ENCODE peak calls at places on chromosome 7, in four cellular contexts. One of them, this sample, is unnamed.

GRCh38 chr7:29335188-29336083 is 140.9 kb downstream of the CHN2 start:
- DNase-seq in ureter: no peak
- DNase-seq in COLO829: no peak
- DNase-seq in NCI-H2171 treated with DMSO at 0.1 percent for 48 hours: no peak
- DNase-seq in this sample: no peak

GRCh38 chr7:128042027-128042426 is 10.8 kb upstream of the LRRC4 start:
- DNase-seq in ureter: no peak
- DNase-seq in NCI-H2171 treated with DMSO at 0.1 percent for 48 hours: no peak
- DNase-seq in COLO829: peak
- DNase-seq in this sample: no peak

GRCh38 chr7:110856704-110857103 is 234.2 kb upstream of the LRRN3 start:
- DNase-seq in ureter: no peak
- DNase-seq in COLO829: no peak
- DNase-seq in NCI-H2171 treated with DMSO at 0.1 percent for 48 hours: peak
- DNase-seq in this sample: no peak

GRCh38 chr7:22667562-22668239 is 59.3 kb upstream of the IL6 start:
- DNase-seq in NCI-H2171 treated with DMSO at 0.1 percent for 48 hours: no peak
- DNase-seq in ureter: no peak
- DNase-seq in COLO829: no peak
- DNase-seq in this sample: no peak

GRCh38 chr7:7821517-7821916 is 103.1 kb upstream of the RPA3 start:
- DNase-seq in COLO829: no peak
- DNase-seq in NCI-H2171 treated with DMSO at 0.1 percent for 48 hours: peak
- DNase-seq in ureter: no peak
- DNase-seq in this sample: no peak

GRCh38 chr7:128059143-128059975 is 28.1 kb upstream of the LRRC4 start:
- DNase-seq in COLO829: no peak
- DNase-seq in NCI-H2171 treated with DMSO at 0.1 percent for 48 hours: no peak
- DNase-seq in ureter: no peak
- DNase-seq in this sample: no peak

GRCh38 chr7:53095731-53096501 is 60.5 kb downstream of the POM121L12 start:
- DNase-seq in COLO829: no peak
- DNase-seq in ureter: no peak
- DNase-seq in NCI-H2171 treated with DMSO at 0.1 percent for 48 hours: no peak
- DNase-seq in this sample: no peak

GRCh38 chr7:135320277-135320676 is 86.6 kb downstream of the STRA8 start:
- DNase-seq in COLO829: peak
- DNase-seq in ureter: peak
- DNase-seq in NCI-H2171 treated with DMSO at 0.1 percent for 48 hours: peak
- DNase-seq in this sample: peak

GRCh38 chr7:805261-805660 is 27.0 kb upstream of the SUN1 start:
- DNase-seq in NCI-H2171 treated with DMSO at 0.1 percent for 48 hours: no peak
- DNase-seq in COLO829: no peak
- DNase-seq in ureter: no peak
- DNase-seq in this sample: no peak

This sample was measured in glomerular endothelial cell.